ENCODE peak calls at places on chromosomes 4 and X, in nine cellular contexts. N, O, X, S, L, B, A, U and Z are unnamed samples. For H3K4me1, the result is how much of the 10 kb centered on the place peaks cover.

GRCh38 chrX:153408221-153408721 is 3.0 kb upstream of the ZFP92 start:
- DNase-seq in L (no peak), B (no peak), U (no peak), S (no peak), A (no peak), X (no peak), O (no peak), N (no peak), Z (no peak)

GRCh38 chr4:101169044-101170014 is 178.0 kb downstream of the PPP3CA start:
- DNase-seq in O (peak), B (no peak), L (no peak), U (peak), N (peak), S (peak), X (peak), A (peak), Z (no peak)

GRCh38 chr4:151629097-151629783 is 131.6 kb downstream of the GATB start:
- DNase-seq in X (no peak), U (no peak), L (no peak), O (no peak), A (no peak), N (no peak), S (no peak), B (no peak), Z (no peak)

GRCh38 chrX:129769467-129770154 is 10.1 kb upstream of the SASH3 start:
- DNase-seq in U (no peak), N (no peak), O (no peak), B (no peak), A (no peak), S (no peak), L (no peak), X (no peak), Z (no peak)

GRCh38 chr4:8516996-8517550 is 63.1 kb upstream of the GPR78 start:
- DNase-seq in L (no peak), S (no peak), B (no peak), U (no peak), X (no peak), O (no peak), N (no peak), A (no peak), Z (no peak)

GRCh38 chrX:14356401-14356800 is 172.9 kb upstream of the GLRA2 start:
- DNase-seq in B (no peak), X (no peak), U (no peak), S (no peak), O (no peak), N (peak), L (no peak), A (no peak), Z (no peak)

GRCh38 chr4:140529434-140529833 is 5.5 kb downstream of the ELMOD2 start:
- DNase-seq in U (no peak), O (no peak), S (peak), X (no peak), N (no peak), B (no peak), A (no peak), L (no peak), Z (no peak)

GRCh38 chrX:63686878-63687714 is 97.9 kb downstream of the ARHGEF9 start:
- DNase-seq in O (no peak), U (peak), L (no peak), N (peak), B (no peak), S (peak), A (no peak), X (no peak), Z (no peak)

GRCh38 chr4:168593399-168593798 is 96.5 kb downstream of the PALLD start:
- DNase-seq in A (no peak), L (no peak), U (no peak), N (no peak), X (no peak), S (no peak), O (no peak), B (no peak), Z (no peak)

GRCh38 chrX:124963717-124964116 is 356.0 kb upstream of the TEX13C start:
- DNase-seq in X (no peak), B (no peak), S (no peak), A (no peak), N (no peak), L (no peak), O (no peak), U (no peak), Z (no peak)

GRCh38 chr4:110025057-110025456 is 112.4 kb downstream of the EGF start:
- DNase-seq in S (no peak), L (no peak), U (no peak), A (no peak), N (no peak), X (no peak), O (no peak), B (no peak), Z (no peak)

GRCh38 chr4:119693127-119693526 is 64.5 kb upstream of the PDE5A start:
- DNase-seq in N (peak), U (no peak), L (no peak), S (no peak), B (no peak), O (no peak), X (no peak), A (no peak), Z (no peak)

GRCh38 chr4:125104616-125105015 is 210.1 kb upstream of the FAT4 start:
- DNase-seq in L (no peak), S (no peak), A (no peak), O (no peak), N (peak), B (no peak), U (no peak), X (no peak), Z (no peak)

GRCh38 chr4:163606885-163607284 is 112.4 kb downstream of the TMA16 start:
- DNase-seq in A (no peak), B (no peak), L (no peak), N (no peak), O (no peak), U (no peak), X (no peak), S (no peak), Z (no peak)

GRCh38 chr4:101556845-101557244 is 209.5 kb upstream of the PPP3CA start:
- DNase-seq in O (no peak), L (no peak), X (no peak), S (no peak), B (no peak), N (no peak), U (no peak), A (no peak), Z (no peak)

GRCh38 chr4:176150283-176150682 is 45.1 kb downstream of the SPATA4 start:
- DNase-seq in U (no peak), X (no peak), N (peak), S (peak), A (no peak), L (no peak), B (no peak), O (no peak), Z (no peak)

GRCh38 chrX:13081385-13082285 is 37.2 kb upstream of the FAM9C start:
- DNase-seq in B (no peak), S (no peak), U (no peak), O (no peak), A (no peak), L (no peak), N (peak), X (no peak), Z (no peak)

GRCh38 chr4:99315839-99316238 is 5.4 kb downstream of the ADH1B start:
- DNase-seq in U (no peak), S (no peak), X (no peak), L (no peak), A (no peak), N (no peak), B (no peak), O (no peak), Z (no peak)

GRCh38 chrX:1871887-1872286 is 257.0 kb downstream of the ASMT start:
- DNase-seq in S (no peak), N (no peak), U (no peak), B (no peak), X (no peak), A (no peak), L (no peak), O (no peak), Z (no peak)

GRCh38 chr4:17010426-17011087 is 112.1 kb upstream of the LDB2 start:
- DNase-seq in L (no peak), O (no peak), A (no peak), X (no peak), B (no peak), U (no peak), S (no peak), N (no peak), Z (no peak)

GRCh38 chr4:5969336-5969735 is 48.9 kb downstream of the C4orf50 start:
- DNase-seq in O (no peak), L (no peak), N (no peak), U (no peak), S (no peak), X (no peak), A (no peak), B (no peak), Z (no peak)
- H3K4me1 ChIP-seq in O (under half), L (under half), N (under half), U (under half), S (under half), X (under half), A (under half), B (under half), Z (under half)

GRCh38 chrX:8971116-8971515 is 62.8 kb downstream of the FAM9B start:
- DNase-seq in A (no peak), X (no peak), U (peak), S (peak), L (no peak), O (no peak), B (no peak), N (peak), Z (no peak)
- TF ChIP-seq CTCF in A (peak), X (peak), U (peak), S (peak), L (no peak), O (peak), B (no peak), N (no peak), Z (no peak)

DNA sequence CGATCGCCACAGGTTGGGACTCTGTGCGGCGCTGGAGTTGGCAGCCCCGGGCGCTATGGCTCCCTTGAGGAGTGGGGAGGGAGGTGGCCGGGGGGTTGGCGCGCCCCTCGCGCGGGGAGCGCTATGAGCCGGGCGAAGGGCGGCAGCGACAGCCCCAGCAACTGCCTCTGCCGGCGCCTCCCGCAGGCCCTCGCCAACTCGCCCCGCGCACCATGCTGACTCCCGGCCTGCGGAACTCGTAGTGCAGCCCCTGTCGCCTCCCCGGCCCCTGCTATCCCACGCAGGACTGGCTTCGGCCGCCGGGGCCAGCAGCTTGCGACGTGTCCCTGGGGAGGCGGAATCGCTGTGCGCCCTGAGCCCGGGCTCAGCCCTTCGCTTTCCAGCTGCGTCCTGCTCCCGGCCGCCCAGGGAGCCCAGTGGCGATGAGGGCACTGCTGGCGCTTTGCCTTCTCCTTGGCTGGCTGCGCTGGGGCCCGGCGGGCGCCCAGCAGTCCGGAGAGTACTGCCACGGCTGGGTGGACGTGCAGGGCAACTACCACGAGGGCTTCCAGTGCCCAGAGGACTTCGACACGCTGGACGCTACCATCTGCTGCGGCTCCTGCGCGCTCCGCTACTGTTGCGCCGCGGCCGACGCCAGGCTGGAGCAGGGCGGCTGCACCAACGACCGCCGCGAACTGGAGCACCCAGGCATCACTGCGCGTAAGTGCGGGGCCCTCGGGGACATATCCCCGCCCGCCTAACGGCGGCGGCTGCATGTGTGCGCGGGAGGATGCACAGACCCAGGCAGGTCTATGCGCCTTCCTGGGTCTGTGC is 553 bp downstream of the SHISA3 start:
- DNase-seq in B (no peak), L (no peak), N (peak), X (no peak), S (peak), O (peak), U (no peak), A (no peak), Z (no peak)
- H3K27ac ChIP-seq in B (no peak), L (no peak), N (no peak), X (peak), S (no peak), O (peak), U (no peak), A (no peak), Z (no peak)

GRCh38 chr4:38819569-38819968 is 15.0 kb upstream of the TLR1 start:
- DNase-seq in S (no peak), U (no peak), B (no peak), L (no peak), A (no peak), N (no peak), O (no peak), X (no peak), Z (no peak)
- H3K4me1 ChIP-seq in S (under half), U (under half), B (under half), L (under half), A (under half), N (under half), O (under half), X (under half), Z (under half)